ENCODE peak calls at places on chromosomes 7 and 10, in five cellular contexts. A, W, U, C and Z are unnamed samples. For H3K27me3, the result is how much of the 10 kb centered on the place peaks cover.

GRCh38 chr7:55365103-55365679 is at the start of gene LANCL2:
- DNase-seq in A (no peak), W (no peak), U (peak), C (peak), Z (peak)

GRCh38 chr10:114026189-114027040 is 17.3 kb upstream of the ADRB1 start:
- DNase-seq in A (no peak), W (no peak), U (peak), C (peak), Z (no peak)

GRCh38 chr7:116733924-116734591 is 62.1 kb downstream of the MET start:
- DNase-seq in A (no peak), W (no peak), U (no peak), C (no peak), Z (no peak)

GRCh38 chr7:2029936-2030335 is 202.8 kb downstream of the MAD1L1 start:
- DNase-seq in A (peak), W (peak), U (no peak), C (no peak), Z (no peak)

GRCh38 chr10:97408496-97408992 is 7.4 kb upstream of the RRP12 start:
- DNase-seq in A (no peak), W (no peak), U (peak), C (no peak), Z (no peak)

GRCh38 chr10:2202401-2202800 is 465.1 kb upstream of the ADARB2 start:
- DNase-seq in A (no peak), W (no peak), U (no peak), C (no peak), Z (no peak)

GRCh38 chr10:59904431-59905065 is 1.8 kb downstream of the CCDC6 start:
- DNase-seq in A (no peak), W (no peak), U (no peak), C (no peak), Z (no peak)

GRCh38 chr10:12531305-12531738 is 182.0 kb downstream of the CAMK1D start:
- DNase-seq in A (no peak), W (no peak), U (no peak), C (peak), Z (no peak)

GRCh38 chr7:106807474-106807873 is 57.6 kb upstream of the PIK3CG start:
- DNase-seq in A (no peak), W (no peak), U (no peak), C (no peak), Z (no peak)

GRCh38 chr10:591646-592045 is 97.8 kb downstream of the DIP2C start:
- DNase-seq in A (no peak), W (no peak), U (no peak), C (no peak), Z (no peak)

GRCh38 chr7:137998250-137998649 is 3.6 kb downstream of the CREB3L2 start:
- DNase-seq in A (no peak), W (no peak), U (no peak), C (peak), Z (no peak)

GRCh38 chr7:157362729-157363128 is 25.9 kb downstream of the DNAJB6 start:
- DNase-seq in A (no peak), W (no peak), U (no peak), C (no peak), Z (no peak)

GRCh38 chr7:128909605-128910568 is 622 bp downstream of the KCP start:
- DNase-seq in A (peak), W (peak), U (no peak), C (peak), Z (no peak)

GRCh38 chr10:88095291-88095721 is 231.9 kb downstream of the PTEN start:
- DNase-seq in A (no peak), W (no peak), U (no peak), C (peak), Z (no peak)

GRCh38 chr10:73480158-73480557 is 15.7 kb downstream of the PPP3CB start:
- DNase-seq in A (no peak), W (no peak), U (peak), C (peak), Z (no peak)

GRCh38 chr7:100632951-100633717 is 8.2 kb downstream of the TFR2 start:
- DNase-seq in A (peak), W (peak), U (no peak), C (peak), Z (peak)
- H3K27ac ChIP-seq in A (peak), W (no peak), U (no peak), C (no peak), Z (no peak)

DNA sequence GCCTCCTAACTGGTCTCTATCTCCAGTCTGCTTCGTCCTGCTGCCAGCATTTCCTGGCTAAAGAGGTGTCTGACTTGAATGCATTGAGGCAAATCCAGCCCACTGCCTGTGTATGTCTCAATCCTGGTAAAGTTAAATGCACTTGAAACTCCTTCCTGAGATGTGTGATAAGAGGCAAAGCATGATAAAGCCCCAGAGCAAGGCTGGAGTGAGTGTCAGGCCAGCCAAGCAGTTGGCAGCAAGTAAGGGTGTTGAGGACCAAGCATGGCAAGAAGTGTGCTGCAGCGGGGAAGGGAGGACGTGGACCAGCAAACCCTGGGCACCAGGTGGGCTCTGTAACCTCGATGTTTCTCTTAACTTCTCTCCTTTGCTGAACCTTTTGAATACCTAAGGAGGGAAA is 29.1 kb downstream of the LRRC18 start:
- DNase-seq in A (no peak), W (no peak), U (no peak), C (no peak), Z (no peak)
- H3K27me3 ChIP-seq in A (under half), W (under half), U (half or more), C (under half), Z (under half)

GRCh38 chr10:30763933-30764332 is 134.4 kb upstream of the LYZL2 start:
- DNase-seq in A (no peak), W (no peak), U (no peak), C (no peak), Z (no peak)
- TF ChIP-seq CTCF in A (no peak), W (no peak), U (no peak), C (no peak), Z (no peak)

GRCh38 chr10:28677889-28678686 is 767 bp downstream of the BAMBI start:
- DNase-seq in A (peak), W (peak), U (no peak), C (peak), Z (no peak)
- H3K27ac ChIP-seq in A (peak), W (peak), U (no peak), C (peak), Z (no peak)

GRCh38 chr10:44386546-44387052 is 1.7 kb upstream of the CXCL12 start:
- DNase-seq in A (peak), W (peak), U (no peak), C (peak), Z (no peak)

GRCh38 chr10:44385423-44385725 is 477 bp upstream of the CXCL12 start:
- DNase-seq in A (no peak), W (peak), U (no peak), C (no peak), Z (no peak)

GRCh38 chr10:44384601-44385422 is at the start of gene CXCL12:
- DNase-seq in A (peak), W (peak), U (no peak), C (peak), Z (no peak)

GRCh38 chr10:44383749-44384600 is 922 bp downstream of the CXCL12 start:
- DNase-seq in A (peak), W (peak), U (no peak), C (peak), Z (no peak)

DNA sequence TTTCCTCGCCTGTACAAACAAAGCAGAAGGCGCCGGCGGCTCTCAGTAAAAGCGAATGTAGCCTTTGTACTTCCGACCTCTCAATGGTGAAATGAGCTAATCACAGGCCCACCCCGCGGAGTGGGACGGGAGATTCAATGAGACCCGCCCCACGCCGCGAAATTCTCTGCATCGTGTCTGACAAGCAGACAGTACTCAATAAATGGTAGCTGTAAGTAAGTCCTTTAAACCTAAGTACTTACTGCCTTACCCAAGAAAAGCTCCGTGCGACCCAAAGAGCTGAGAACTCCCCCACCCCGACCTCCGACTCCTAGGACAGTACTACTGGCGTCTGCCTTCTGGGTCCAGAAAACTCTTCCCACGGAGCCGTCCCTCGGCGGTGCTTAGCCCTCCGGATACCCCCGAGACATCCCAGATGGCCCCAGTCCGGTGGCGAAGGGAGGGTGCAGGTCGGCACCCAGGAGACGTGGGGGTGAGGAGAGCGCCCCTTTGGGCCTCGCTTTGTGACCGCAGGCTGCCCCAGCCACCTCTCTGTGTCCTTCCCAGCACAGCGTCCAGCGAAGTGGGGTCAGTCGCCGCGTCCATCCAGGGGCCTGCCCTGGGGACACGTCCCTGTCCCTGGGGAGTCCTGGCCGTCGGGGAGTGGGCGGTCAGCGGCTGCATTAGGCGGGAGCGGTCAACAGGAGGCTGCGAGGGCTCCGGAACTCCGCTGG is 985 bp upstream of the CXCL12 start:
- DNase-seq in A (peak), W (peak), U (no peak), C (no peak), Z (no peak)
- H3K27me3 ChIP-seq in A (under half), W (under half), U (under half), C (under half), Z (half or more)

DNA sequence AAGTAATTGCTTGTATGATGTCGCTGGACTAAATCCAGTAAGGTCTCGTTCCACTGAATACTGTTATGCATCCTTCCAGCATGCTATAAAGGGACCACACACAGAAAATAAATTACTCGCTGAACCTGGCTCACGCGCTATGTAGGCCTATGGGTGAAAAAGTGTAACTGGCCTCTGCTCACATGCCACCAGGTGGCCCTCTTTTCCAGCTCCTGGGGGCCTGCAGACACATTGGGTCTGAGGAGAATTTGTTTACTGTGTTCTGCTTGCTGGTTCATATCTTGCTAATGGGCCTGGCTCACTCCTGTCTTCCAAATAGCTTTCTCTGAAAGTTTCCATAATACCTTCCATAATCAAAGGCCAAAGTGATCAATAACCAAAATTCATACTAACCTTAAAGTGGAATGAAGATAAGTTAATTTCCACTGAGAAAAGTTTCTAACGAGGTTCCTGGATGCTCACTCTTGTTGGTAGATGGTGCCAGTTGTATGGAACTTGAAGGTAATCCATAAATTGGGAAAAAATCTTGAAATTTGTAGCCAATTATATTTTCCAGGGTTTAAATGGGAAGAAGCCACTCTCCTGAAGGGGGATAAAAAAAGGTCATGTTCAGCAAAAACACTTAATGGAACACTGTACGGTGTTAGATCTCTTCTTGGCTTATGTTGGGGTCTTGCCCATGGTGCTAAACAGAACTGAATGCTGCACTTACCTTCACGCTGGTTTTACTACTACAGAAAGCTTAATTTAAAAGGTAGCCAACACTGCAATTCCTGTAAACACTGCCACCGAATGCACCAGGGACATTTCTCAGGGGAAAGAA is 27.0 kb upstream of the ZPBP start:
- DNase-seq in A (no peak), W (no peak), U (no peak), C (no peak), Z (peak)
- TF ChIP-seq CTCF in A (no peak), W (no peak), U (no peak), C (no peak), Z (no peak)

DNA sequence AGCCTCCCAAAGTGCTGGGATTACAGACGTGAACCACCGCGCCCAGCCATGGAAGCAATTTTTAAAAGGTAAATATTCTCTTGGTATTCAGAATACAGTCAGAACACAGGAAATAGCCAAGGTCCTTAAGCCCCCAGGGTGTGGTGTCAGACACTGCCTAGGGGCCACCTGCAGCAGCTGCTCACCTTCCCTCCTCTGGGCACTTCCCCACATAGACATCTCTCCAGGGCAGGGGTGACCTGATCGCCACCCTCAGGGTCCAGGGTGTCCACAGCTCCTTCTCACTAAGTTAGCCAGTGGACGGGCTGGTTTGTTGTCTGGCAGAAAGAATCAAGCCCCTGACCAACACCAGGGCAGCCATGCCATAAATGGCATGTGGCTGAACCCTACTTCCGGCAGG is 15.9 kb downstream of the URGCP start:
- DNase-seq in A (no peak), W (no peak), U (no peak), C (no peak), Z (no peak)
- H3K27ac ChIP-seq in A (no peak), W (no peak), U (no peak), C (no peak), Z (no peak)

DNA sequence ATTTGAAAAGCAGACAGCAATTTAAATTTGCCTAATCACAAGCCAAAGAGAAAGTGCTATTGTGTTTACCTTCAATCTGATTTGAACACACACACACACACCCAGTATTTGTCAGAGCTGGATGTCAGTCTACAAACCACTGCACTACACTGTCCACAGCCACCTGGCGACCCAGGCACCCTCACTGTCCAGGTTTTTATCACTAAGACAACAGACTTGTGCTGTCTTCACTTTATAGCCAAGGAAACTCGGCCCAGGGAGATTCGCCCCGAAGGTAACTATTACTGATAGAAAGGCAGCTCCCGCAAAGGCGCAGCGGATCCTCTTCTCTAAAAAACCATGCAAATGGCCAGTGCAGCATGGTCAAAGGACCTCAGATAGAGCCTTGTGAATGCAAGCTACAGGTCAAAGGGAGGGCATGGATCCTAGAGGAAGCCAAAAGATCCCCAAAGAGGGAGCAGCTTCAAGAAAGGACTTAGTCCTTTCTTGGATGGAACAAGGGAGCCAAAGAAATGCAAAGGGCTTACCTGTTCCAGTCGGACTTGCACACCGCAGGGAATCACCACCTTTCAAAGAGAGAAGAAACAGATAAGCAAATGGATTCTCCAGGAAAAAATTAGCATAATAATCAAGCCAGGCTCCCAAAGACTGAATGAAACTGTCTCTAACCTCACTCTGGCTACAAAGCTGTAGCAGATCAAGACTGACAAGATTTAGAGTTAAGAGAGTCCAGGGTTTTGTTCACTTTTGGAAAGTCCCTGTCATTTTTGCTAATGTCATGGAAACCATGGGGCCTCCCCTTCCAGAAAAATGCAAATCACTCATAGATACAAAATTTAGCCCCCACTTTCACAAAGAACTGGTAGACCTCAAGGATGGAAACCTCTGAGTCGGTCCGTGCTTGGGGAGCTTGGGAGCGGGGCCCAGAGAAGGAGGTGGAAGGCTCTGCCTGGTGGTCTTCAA is 101.1 kb downstream of the TNS3 start:
- DNase-seq in A (no peak), W (no peak), U (no peak), C (no peak), Z (no peak)
- H3K27me3 ChIP-seq in A (under half), W (under half), U (under half), C (under half), Z (under half)